ENCODE peak calls at places on chromosome 6, in four cellular contexts. One of them, this sample, is unnamed.

GRCh38 chr6:69796627-69797390 is at the start of gene LMBRD1:
- DNase-seq in fibroblast of pulmonary artery: peak
- DNase-seq in neural progenitor cell: peak
- DNase-seq in foreskin fibroblast: peak
- DNase-seq in this sample: peak

GRCh38 chr6:101016163-101016562 is 135.0 kb upstream of the ASCC3 start:
- DNase-seq in foreskin fibroblast: no peak
- DNase-seq in neural progenitor cell: no peak
- DNase-seq in fibroblast of pulmonary artery: no peak
- DNase-seq in this sample: no peak

GRCh38 chr6:151380848-151381205 is 10.5 kb downstream of the ZBTB2 start:
- DNase-seq in neural progenitor cell: no peak
- DNase-seq in foreskin fibroblast: no peak
- DNase-seq in fibroblast of pulmonary artery: no peak
- DNase-seq in this sample: no peak

GRCh38 chr6:37190159-37190535 is 20.2 kb downstream of the PIM1 start:
- DNase-seq in fibroblast of pulmonary artery: no peak
- DNase-seq in foreskin fibroblast: no peak
- DNase-seq in neural progenitor cell: no peak
- DNase-seq in this sample: no peak

GRCh38 chr6:164098857-164099534 is 684.5 kb downstream of the QKI start:
- DNase-seq in neural progenitor cell: no peak
- DNase-seq in fibroblast of pulmonary artery: peak
- DNase-seq in foreskin fibroblast: no peak
- DNase-seq in this sample: no peak

GRCh38 chr6:143940011-143940597 is 68.0 kb downstream of the PLAGL1 start:
- DNase-seq in fibroblast of pulmonary artery: peak
- DNase-seq in neural progenitor cell: peak
- DNase-seq in foreskin fibroblast: no peak
- DNase-seq in this sample: peak

GRCh38 chr6:8483650-8484049 is 48.3 kb upstream of the SLC35B3 start:
- DNase-seq in neural progenitor cell: no peak
- DNase-seq in foreskin fibroblast: no peak
- DNase-seq in fibroblast of pulmonary artery: no peak
- DNase-seq in this sample: no peak

GRCh38 chr6:168823397-168824020 is 382.5 kb downstream of the SMOC2 start:
- DNase-seq in fibroblast of pulmonary artery: no peak
- DNase-seq in neural progenitor cell: peak
- DNase-seq in foreskin fibroblast: no peak
- DNase-seq in this sample: no peak

GRCh38 chr6:7726416-7727149 is 684 bp downstream of the BMP6 start:
- DNase-seq in fibroblast of pulmonary artery: no peak
- DNase-seq in foreskin fibroblast: no peak
- DNase-seq in neural progenitor cell: peak
- DNase-seq in this sample: peak

GRCh38 chr6:33815854-33816253 is 12.1 kb upstream of the MLN start:
- DNase-seq in foreskin fibroblast: no peak
- DNase-seq in neural progenitor cell: peak
- DNase-seq in fibroblast of pulmonary artery: peak
- DNase-seq in this sample: peak

GRCh38 chr6:100176321-100176950 is 182.4 kb upstream of the MCHR2 start:
- DNase-seq in fibroblast of pulmonary artery: peak
- DNase-seq in foreskin fibroblast: peak
- DNase-seq in neural progenitor cell: peak
- DNase-seq in this sample: peak

GRCh38 chr6:113381957-113382356 is 475.2 kb upstream of the MARCKS start:
- DNase-seq in foreskin fibroblast: peak
- DNase-seq in fibroblast of pulmonary artery: peak
- DNase-seq in neural progenitor cell: no peak
- DNase-seq in this sample: peak

GRCh38 chr6:157240059-157240959 is 83.0 kb downstream of the TMEM242 start:
- DNase-seq in neural progenitor cell: peak
- DNase-seq in foreskin fibroblast: peak
- DNase-seq in fibroblast of pulmonary artery: peak
- DNase-seq in this sample: no peak

GRCh38 chr6:15864708-15865062 is 201.9 kb upstream of the DTNBP1 start:
- DNase-seq in fibroblast of pulmonary artery: no peak
- DNase-seq in neural progenitor cell: no peak
- DNase-seq in foreskin fibroblast: no peak
- DNase-seq in this sample: no peak

GRCh38 chr6:5718231-5718947 is 288.3 kb downstream of the NRN1 start:
- DNase-seq in neural progenitor cell: no peak
- DNase-seq in fibroblast of pulmonary artery: no peak
- DNase-seq in foreskin fibroblast: no peak
- DNase-seq in this sample: no peak

GRCh38 chr6:27814665-27815424 is 97.4 kb downstream of the OR2B2 start:
- DNase-seq in fibroblast of pulmonary artery: peak
- DNase-seq in neural progenitor cell: peak
- DNase-seq in foreskin fibroblast: peak
- DNase-seq in this sample: peak

GRCh38 chr6:133973109-133973971 is 20.3 kb downstream of the TBPL1 start:
- DNase-seq in foreskin fibroblast: no peak
- DNase-seq in fibroblast of pulmonary artery: peak
- DNase-seq in neural progenitor cell: peak
- DNase-seq in this sample: peak

GRCh38 chr6:125791151-125791819 is 525 bp downstream of the NCOA7 start:
- DNase-seq in fibroblast of pulmonary artery: peak
- DNase-seq in foreskin fibroblast: no peak
- DNase-seq in neural progenitor cell: peak
- DNase-seq in this sample: peak

GRCh38 chr6:139743629-139744028 is 369.2 kb upstream of the CITED2 start:
- DNase-seq in foreskin fibroblast: peak
- DNase-seq in neural progenitor cell: no peak
- DNase-seq in fibroblast of pulmonary artery: peak
- DNase-seq in this sample: no peak

GRCh38 chr6:108120311-108120710 is 45.5 kb upstream of the NR2E1 start:
- DNase-seq in foreskin fibroblast: no peak
- DNase-seq in neural progenitor cell: peak
- DNase-seq in fibroblast of pulmonary artery: no peak
- DNase-seq in this sample: no peak

GRCh38 chr6:53568776-53569616 is 24.1 kb upstream of the GCLC start:
- DNase-seq in foreskin fibroblast: no peak
- DNase-seq in fibroblast of pulmonary artery: no peak
- DNase-seq in neural progenitor cell: no peak
- DNase-seq in this sample: no peak

GRCh38 chr6:31837612-31838553 is 10.3 kb downstream of the HSPA1B start:
- DNase-seq in neural progenitor cell: no peak
- DNase-seq in foreskin fibroblast: no peak
- DNase-seq in fibroblast of pulmonary artery: peak
- DNase-seq in this sample: no peak

GRCh38 chr6:31836676-31837611 is 9.4 kb downstream of the HSPA1B start:
- DNase-seq in foreskin fibroblast: peak
- DNase-seq in neural progenitor cell: no peak
- DNase-seq in fibroblast of pulmonary artery: peak
- DNase-seq in this sample: no peak

GRCh38 chr6:31836036-31836675 is 8.6 kb downstream of the HSPA1B start:
- DNase-seq in neural progenitor cell: no peak
- DNase-seq in foreskin fibroblast: no peak
- DNase-seq in fibroblast of pulmonary artery: no peak
- DNase-seq in this sample: no peak

GRCh38 chr6:31834367-31834703 is 6.8 kb downstream of the HSPA1B start:
- DNase-seq in fibroblast of pulmonary artery: peak
- DNase-seq in neural progenitor cell: peak
- DNase-seq in foreskin fibroblast: peak
- DNase-seq in this sample: peak

GRCh38 chr6:31834704-31835375 is 7.3 kb downstream of the HSPA1B start:
- DNase-seq in foreskin fibroblast: no peak
- DNase-seq in fibroblast of pulmonary artery: no peak
- DNase-seq in neural progenitor cell: peak
- DNase-seq in this sample: peak
- H3K4me3 ChIP-seq in foreskin fibroblast: peak
- H3K4me3 ChIP-seq in fibroblast of pulmonary artery: peak
- H3K4me3 ChIP-seq in neural progenitor cell: peak
- H3K4me3 ChIP-seq in this sample: peak

DNA sequence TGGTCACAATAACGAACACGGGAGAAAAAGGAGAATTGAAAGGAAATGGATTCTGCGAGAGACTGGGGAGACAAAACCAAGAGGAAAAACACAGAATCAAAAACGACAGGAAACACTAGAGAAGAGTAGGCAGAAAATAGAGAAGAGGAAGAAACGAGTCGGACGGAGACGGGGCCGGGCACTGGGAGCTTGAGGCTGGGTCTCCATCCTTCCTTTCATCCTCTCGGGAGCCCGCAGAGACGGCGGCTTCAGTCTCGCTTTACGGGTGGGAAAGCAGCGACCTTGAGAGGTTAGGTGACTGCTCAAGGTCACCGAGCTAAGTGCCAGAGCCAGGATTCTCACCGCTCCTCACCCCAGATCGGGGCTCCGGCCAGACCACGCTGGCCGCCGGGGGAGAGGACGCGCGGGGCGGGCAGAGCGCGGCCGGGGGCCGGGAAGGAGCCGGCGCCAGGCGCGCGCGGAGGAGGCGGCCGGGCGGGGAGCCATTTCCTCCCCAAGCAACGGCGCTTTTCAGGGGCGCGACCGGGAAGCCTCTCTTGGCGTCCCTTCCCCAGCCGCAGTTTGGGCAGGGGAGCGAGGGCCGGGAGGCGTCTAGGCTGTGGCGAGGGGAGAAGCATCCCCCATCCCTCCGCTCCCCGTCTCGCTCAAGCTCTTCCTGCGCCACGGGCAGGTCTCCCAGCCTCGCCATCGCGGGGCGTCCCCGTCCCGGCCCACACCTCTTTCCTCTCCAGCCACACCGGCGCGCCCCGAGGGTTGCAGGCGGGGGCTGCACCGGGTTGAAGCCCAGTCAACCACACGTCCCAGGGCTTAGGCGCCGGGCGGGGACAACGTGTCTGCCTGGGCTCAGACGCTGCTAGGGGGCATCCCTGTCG is 24.0 kb upstream of the MAP3K7 start:
- DNase-seq in foreskin fibroblast: no peak
- DNase-seq in fibroblast of pulmonary artery: peak
- DNase-seq in neural progenitor cell: peak
- DNase-seq in this sample: peak
- TF ChIP-seq CTCF in foreskin fibroblast: no peak
- TF ChIP-seq CTCF in fibroblast of pulmonary artery: no peak
- TF ChIP-seq CTCF in neural progenitor cell: peak
- TF ChIP-seq CTCF in this sample: no peak

DNA sequence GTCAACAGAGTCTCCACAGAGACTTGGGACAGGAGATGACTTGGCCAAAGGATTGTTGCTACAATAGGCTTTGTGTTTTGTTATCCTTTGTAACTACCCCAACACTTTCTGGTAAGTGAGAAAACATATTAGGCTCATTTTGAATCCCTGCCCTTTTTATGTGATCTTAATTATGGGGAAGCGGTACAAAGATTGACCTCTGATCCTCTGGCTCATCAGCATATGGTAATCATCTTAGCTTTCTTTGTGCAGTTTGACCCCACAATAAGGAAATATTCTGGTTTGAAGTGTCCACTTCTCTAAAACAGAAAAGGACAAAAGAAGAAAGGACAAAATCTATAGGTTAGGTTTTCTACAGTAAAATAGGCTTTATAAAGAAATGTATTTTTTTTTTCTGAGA is 24.0 kb upstream of the GTF3C6 start:
- DNase-seq in neural progenitor cell: no peak
- DNase-seq in fibroblast of pulmonary artery: no peak
- DNase-seq in foreskin fibroblast: no peak
- DNase-seq in this sample: no peak
- H3K4me3 ChIP-seq in neural progenitor cell: no peak
- H3K4me3 ChIP-seq in fibroblast of pulmonary artery: no peak
- H3K4me3 ChIP-seq in foreskin fibroblast: no peak
- H3K4me3 ChIP-seq in this sample: no peak

DNA sequence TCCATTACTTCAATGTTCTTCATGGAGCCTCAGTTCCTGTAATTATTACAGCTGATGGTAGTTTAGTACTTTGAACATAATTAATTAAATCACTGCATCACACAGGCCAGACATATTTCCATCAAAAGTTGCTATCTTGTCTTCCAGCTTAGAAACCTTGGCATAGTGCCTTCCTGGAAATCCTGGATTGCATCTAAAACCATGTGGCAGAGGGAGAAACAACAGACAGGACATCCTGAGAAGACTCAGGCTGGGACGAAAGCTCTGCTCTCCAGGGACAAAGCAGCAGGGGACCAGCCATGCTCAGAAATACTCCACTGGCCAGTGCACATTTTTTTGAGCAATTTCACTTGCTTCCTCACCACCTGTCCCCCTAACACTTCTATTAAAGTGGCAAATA is 55.3 kb downstream of the TBX18 start:
- DNase-seq in foreskin fibroblast: no peak
- DNase-seq in fibroblast of pulmonary artery: no peak
- DNase-seq in neural progenitor cell: no peak
- DNase-seq in this sample: no peak
- TF ChIP-seq CTCF in foreskin fibroblast: no peak
- TF ChIP-seq CTCF in fibroblast of pulmonary artery: no peak
- TF ChIP-seq CTCF in neural progenitor cell: no peak
- TF ChIP-seq CTCF in this sample: no peak

DNA sequence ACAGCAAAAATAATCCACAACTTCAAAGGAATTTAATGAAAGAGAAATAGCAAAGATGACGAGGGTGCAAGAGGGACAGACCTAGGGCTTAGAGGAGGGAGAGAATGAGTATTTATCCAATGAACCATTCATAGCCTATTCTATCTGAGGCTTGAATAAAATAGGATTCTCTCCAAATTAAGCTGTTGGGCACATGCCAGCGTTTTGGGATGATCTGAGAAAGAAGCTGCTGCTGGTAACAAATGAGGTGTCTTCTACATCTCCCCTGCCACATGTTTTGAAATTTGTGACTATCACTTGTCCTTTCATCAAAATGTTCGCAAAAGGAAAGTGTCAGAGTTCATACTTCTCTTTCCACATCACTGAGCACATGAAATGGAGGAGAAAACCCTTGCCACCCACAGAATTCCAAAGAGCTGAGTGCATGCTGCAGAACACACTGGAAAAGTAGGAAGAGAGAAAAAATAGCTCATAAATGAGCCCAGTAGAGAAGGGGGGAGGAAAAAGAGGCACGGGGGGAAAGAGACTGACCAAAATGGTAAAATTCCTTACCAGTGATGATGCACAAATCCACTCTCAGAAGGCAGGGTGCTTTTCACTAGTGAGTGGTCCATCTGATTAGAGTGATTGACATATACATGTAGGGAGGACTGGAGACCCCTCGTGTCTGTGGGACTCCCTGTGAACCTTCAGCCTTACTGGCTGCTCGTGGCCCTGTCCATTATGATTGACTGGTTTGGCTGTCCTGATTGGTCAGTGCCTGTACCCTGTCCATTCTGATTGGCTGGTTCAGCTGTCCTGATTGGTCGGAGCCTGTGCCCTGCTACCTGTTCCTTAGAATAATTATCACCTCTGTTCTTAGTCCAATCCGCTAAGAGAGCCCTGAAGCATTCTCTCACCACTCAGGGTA is 180.5 kb downstream of the OGFRL1 start:
- DNase-seq in fibroblast of pulmonary artery: peak
- DNase-seq in foreskin fibroblast: peak
- DNase-seq in neural progenitor cell: no peak
- DNase-seq in this sample: no peak
- H3K4me3 ChIP-seq in fibroblast of pulmonary artery: peak
- H3K4me3 ChIP-seq in foreskin fibroblast: peak
- H3K4me3 ChIP-seq in neural progenitor cell: no peak
- H3K4me3 ChIP-seq in this sample: no peak

This sample was measured in GM12865.